ENCODE peak calls at places on chromosomes 6 and 20, in four cellular contexts. K is choroid plexus epithelial cell, S is GM06990, U is cardiac muscle cell. A is an unnamed sample.
A peak's percentile ranks its signal among the peaks of the same experiment; 100 is the strongest.

GRCh38 chr20:20786428-20786827 is 74.0 kb upstream of the RALGAPA2 start:
- DNase-seq in S (no peak), K (no peak), U (no peak), A (no peak)

GRCh38 chr20:46206025-46206424 is 87.9 kb downstream of the CD40 start:
- DNase-seq in S (no peak), U (no peak), K (peak; percentile 43), A (peak; percentile 39)

GRCh38 chr6:19472850-19473249 is 364.3 kb upstream of the ID4 start:
- DNase-seq in K (peak; percentile 18), S (no peak), U (no peak), A (no peak)

GRCh38 chr6:28167068-28167467 is 25.4 kb downstream of the ZKSCAN8 start:
- DNase-seq in K (peak; percentile 36), S (no peak), U (no peak), A (no peak)

GRCh38 chr20:33791959-33792597 is 19.1 kb upstream of the CHMP4B start:
- DNase-seq in S (peak; percentile 48), U (peak; percentile 43), K (peak; percentile 49), A (peak; percentile 55)

GRCh38 chr6:1763411-1763810 is 153.7 kb downstream of the FOXC1 start:
- DNase-seq in K (no peak), U (no peak), S (no peak), A (no peak)

GRCh38 chr20:60680554-60680953 is 571.5 kb upstream of the CDH4 start:
- DNase-seq in S (no peak), U (no peak), K (no peak), A (no peak)

GRCh38 chr6:124780621-124781020 is 181.6 kb upstream of the RNF217 start:
- DNase-seq in U (no peak), K (no peak), S (no peak), A (no peak)

GRCh38 chr6:113859349-113860164 is 2.4 kb downstream of the MARCKS start:
- DNase-seq in K (peak; percentile 60), S (peak; percentile 19), U (peak; percentile 19), A (peak; percentile 20)

GRCh38 chr6:169454204-169454871 is 200.7 kb upstream of the THBS2 start:
- DNase-seq in U (no peak), K (peak; percentile 98), S (no peak), A (no peak)

GRCh38 chr6:150527100-150527499 is 72.6 kb upstream of the PLEKHG1 start:
- DNase-seq in S (no peak), K (no peak), U (no peak), A (no peak)

GRCh38 chr6:105981002-105981887 is 104.9 kb upstream of the PRDM1 start:
- DNase-seq in U (peak; percentile 29), S (peak; percentile 12), K (peak; percentile 14), A (peak; percentile 41)

GRCh38 chr20:61767776-61768494 is 297.7 kb downstream of the TAF4 start:
- DNase-seq in U (no peak), S (no peak), K (no peak), A (no peak)

GRCh38 chr6:34574647-34575293 is 18.6 kb upstream of the SPDEF start:
- DNase-seq in S (no peak), K (no peak), U (no peak), A (no peak)

GRCh38 chr6:143536866-143537691 is 25.6 kb upstream of the FUCA2 start:
- DNase-seq in U (peak; percentile 69), S (peak; percentile 68), K (peak; percentile 49), A (peak; percentile 70)

GRCh38 chr20:19568128-19568527 is 189.9 kb upstream of the RIN2 start:
- DNase-seq in K (no peak), U (no peak), S (no peak), A (no peak)

GRCh38 chr6:125899726-125900182 is 56.8 kb upstream of the HINT3 start:
- DNase-seq in S (no peak), K (no peak), U (no peak), A (no peak)
- TF ChIP-seq CTCF in S (no peak), K (no peak), U (no peak), A (no peak)

GRCh38 chr20:59006167-59006863 is 739 bp downstream of the CTSZ start:
- DNase-seq in K (no peak), S (peak; percentile 59), U (no peak), A (peak; percentile 48)

GRCh38 chr20:59003836-59004492 is 3.1 kb downstream of the CTSZ start:
- DNase-seq in S (no peak), K (no peak), U (no peak), A (no peak)

GRCh38 chr20:59004493-59004762 is 2.6 kb downstream of the CTSZ start:
- DNase-seq in K (no peak), S (no peak), U (no peak), A (no peak)

GRCh38 chr20:59005523-59006166 is 1.4 kb downstream of the CTSZ start:
- DNase-seq in U (no peak), S (no peak), K (no peak), A (no peak)

DNA sequence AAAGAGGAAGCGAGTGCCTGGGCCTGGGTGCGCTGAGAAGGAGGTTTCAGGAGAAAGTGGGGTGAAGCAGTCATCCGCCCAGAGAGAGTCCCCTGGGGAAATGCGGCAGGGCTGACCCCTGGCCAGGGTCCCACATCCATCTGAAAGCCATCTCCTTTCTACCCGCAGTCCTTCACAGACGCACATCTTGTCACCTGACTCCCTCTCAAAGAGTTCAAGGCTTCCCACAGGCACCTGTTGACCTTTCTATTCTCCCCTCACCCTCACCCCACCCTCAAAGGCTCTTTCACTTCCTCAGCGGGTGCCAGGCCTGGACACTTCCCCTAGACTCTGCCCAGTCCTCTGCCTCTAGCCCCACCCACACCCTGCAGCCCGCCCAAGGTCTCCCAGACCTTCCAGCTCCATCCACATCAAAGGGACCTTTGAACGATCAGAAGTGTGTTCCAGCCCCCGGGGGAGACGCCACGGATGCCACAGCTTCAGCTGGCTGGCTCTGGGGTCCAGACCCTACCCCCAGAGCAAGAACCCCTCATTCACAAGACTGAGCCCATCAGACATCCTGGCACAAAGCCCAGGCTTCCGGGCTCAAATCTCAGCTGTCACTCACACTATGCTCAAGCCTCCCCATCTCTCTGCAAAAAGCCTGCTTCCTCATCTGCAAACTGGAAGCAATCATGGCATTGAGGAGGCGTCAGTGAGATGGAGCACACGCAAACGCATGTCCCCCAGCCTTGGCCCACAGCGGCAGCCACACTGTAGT is 2.1 kb downstream of the CTSZ start:
- DNase-seq in S (peak; percentile 91), U (no peak), K (no peak), A (peak; percentile 96)
- H3K4me3 ChIP-seq in S (peak overlapping the region; percentile 76), U (no peak overlapping the region), K (no peak overlapping the region), A (peak overlapping the region; percentile 82)

GRCh38 chr6:54991761-54992330 is 145.3 kb downstream of the FAM83B start:
- DNase-seq in U (no peak), S (no peak), K (no peak), A (no peak)

GRCh38 chr6:54993294-54993693 is 146.7 kb downstream of the FAM83B start:
- DNase-seq in U (no peak), K (no peak), S (no peak), A (no peak)

GRCh38 chr6:54993948-54994347 is 147.4 kb downstream of the FAM83B start:
- DNase-seq in S (no peak), U (no peak), K (no peak), A (no peak)

GRCh38 chr6:54990001-54990400 is 143.4 kb downstream of the FAM83B start:
- DNase-seq in S (no peak), K (no peak), U (no peak), A (no peak)

GRCh38 chr6:54992789-54993188 is 146.2 kb downstream of the FAM83B start:
- DNase-seq in U (no peak), K (peak; percentile 54), S (no peak), A (peak; percentile 48)
- TF ChIP-seq CTCF in U (peak; percentile 31), K (peak; percentile 63), S (peak; percentile 64), A (peak; percentile 47)

GRCh38 chr20:7214081-7214740 is 446.7 kb downstream of the BMP2 start:
- DNase-seq in S (no peak), U (no peak), K (no peak), A (no peak)

GRCh38 chr20:7220755-7221154 is 453.3 kb downstream of the BMP2 start:
- DNase-seq in U (no peak), K (no peak), S (no peak), A (no peak)

DNA sequence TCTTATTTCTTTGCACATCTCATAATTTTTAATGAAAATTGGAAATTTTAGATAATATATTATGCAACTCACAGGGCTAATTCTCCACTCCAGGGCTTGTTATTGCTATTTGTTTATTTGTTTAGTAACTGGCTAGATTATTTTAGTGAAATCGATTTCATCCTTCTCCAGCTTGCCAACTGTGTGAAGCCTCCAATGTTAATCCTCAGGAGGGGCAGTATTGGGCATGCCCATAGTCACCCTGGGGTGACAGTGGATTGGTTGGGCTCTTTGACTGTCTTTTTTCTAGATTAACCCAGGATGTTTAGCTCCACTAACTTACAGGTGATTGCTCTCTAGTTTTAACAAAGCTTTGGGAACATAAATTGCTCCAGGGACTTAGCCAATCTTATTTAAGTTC is 450.1 kb downstream of the BMP2 start:
- DNase-seq in S (no peak), K (no peak), U (no peak), A (no peak)
- H3K4me3 ChIP-seq in S (no peak overlapping the region), K (no peak overlapping the region), U (no peak overlapping the region), A (no peak overlapping the region)

DNA sequence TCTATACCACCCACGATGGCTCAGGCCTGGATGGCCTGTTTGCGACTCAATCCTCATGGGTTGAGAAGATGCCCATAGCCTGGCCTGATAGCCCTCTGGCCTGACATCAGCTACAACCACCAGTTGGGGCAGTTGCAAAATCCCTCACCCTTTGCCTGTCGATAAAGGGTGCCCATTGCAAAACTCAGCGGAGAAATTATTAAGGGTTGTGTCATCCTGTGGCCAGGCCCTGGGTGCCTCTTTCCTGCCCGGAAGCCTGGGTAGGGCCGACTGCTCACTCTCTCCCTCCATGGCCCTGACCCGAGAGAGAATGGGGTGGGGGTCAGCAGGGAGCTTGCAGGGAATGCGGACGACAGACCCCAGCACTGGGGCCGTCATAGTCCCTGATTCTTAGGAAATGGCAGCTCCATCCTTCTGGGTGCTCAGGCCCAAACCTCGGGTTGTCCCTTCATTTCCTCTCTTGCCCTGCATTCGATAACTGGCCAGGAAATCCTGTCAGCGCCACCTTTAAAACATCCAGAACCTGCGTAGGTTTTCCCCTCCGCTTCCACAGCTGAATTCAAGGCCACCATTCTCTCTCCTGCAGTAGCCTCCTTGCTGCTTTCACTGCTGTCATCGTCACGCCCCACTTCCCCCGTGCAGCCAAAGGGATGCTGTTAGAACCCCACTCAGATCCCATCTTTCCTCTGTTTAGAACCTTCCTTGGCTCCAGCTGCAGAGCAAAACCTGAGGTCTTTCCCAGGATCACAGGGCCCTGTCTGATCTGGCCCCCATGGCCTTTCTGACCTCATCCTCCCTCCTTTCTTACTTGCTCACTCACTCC is 31.1 kb downstream of the CEBPB start:
- DNase-seq in U (no peak), K (peak; percentile 35), S (no peak), A (no peak)
- TF ChIP-seq CTCF in U (peak; percentile 2), K (no peak), S (no peak), A (no peak)

GRCh38 chr6:91970700-91971099 is 1383.8 kb upstream of the MAP3K7 start:
- DNase-seq in U (no peak), S (no peak), K (no peak), A (no peak)
- H3K4me3 ChIP-seq in U (no peak overlapping the region), S (no peak overlapping the region), K (no peak overlapping the region), A (no peak overlapping the region)

A was measured in GM12865.